ENCODE peak calls at places on chromosome 2, in five cellular contexts. D is adrenal gland, N is fibroblast of lung, W is GM23248, U is cardiac muscle cell. F is an unnamed sample.

GRCh38 chr2:167820488-167820887 is 426.9 kb downstream of the STK39 start:
- DNase-seq in D (no peak), N (no peak), W (no peak), U (no peak), F (no peak)

GRCh38 chr2:23549051-23549450 is 164.1 kb downstream of the KLHL29 start:
- DNase-seq in D (no peak), N (peak; percentile 27), W (peak; percentile 20), U (peak; percentile 11), F (no peak)

GRCh38 chr2:159157361-159158045 is 129.0 kb downstream of the WDSUB1 start:
- DNase-seq in D (no peak), N (no peak), W (no peak), U (no peak), F (no peak)

GRCh38 chr2:3768960-3769765 is 65.8 kb downstream of the DCDC2C start:
- DNase-seq in D (no peak), N (no peak), W (no peak), U (no peak), F (no peak)

GRCh38 chr2:145617906-145618305 is 1098.0 kb upstream of the ZEB2 start:
- DNase-seq in D (no peak), N (peak; percentile 71), W (peak; percentile 80), U (no peak), F (no peak)

GRCh38 chr2:10344105-10345066 is 41.7 kb downstream of the HPCAL1 start:
- DNase-seq in D (no peak), N (peak; percentile 36), W (peak; percentile 26), U (no peak), F (no peak)

GRCh38 chr2:2324565-2325101 is 6.4 kb downstream of the MYT1L start:
- DNase-seq in D (no peak), N (no peak), W (no peak), U (peak; percentile 2), F (no peak)

GRCh38 chr2:86621290-86621943 is 2.2 kb downstream of the RNF103 start:
- DNase-seq in D (no peak), N (peak; percentile 23), W (peak; percentile 39), U (no peak), F (no peak)

GRCh38 chr2:126315840-126316239 is 340.1 kb upstream of the GYPC start:
- DNase-seq in D (no peak), N (no peak), W (peak; percentile 1), U (no peak), F (no peak)

GRCh38 chr2:143254108-143254507 is 124.9 kb downstream of the ARHGAP15 start:
- DNase-seq in D (no peak), N (no peak), W (no peak), U (no peak), F (no peak)

GRCh38 chr2:60957224-60957623 is 60.3 kb upstream of the PEX13 start:
- DNase-seq in D (no peak), N (no peak), W (no peak), U (no peak), F (no peak)

GRCh38 chr2:42102606-42103450 is 55.0 kb downstream of the PKDCC start:
- DNase-seq in D (peak; percentile 47), N (peak; percentile 60), W (no peak), U (peak; percentile 90), F (peak; percentile 67)

GRCh38 chr2:236472711-236473495 is 96.7 kb upstream of the ACKR3 start:
- DNase-seq in D (no peak), N (no peak), W (no peak), U (no peak), F (no peak)

GRCh38 chr2:71538656-71539265 is 85.4 kb downstream of the DYSF start:
- DNase-seq in D (no peak), N (no peak), W (no peak), U (no peak), F (no peak)

GRCh38 chr2:206716607-206717006 is 1.6 kb downstream of the DYTN start:
- DNase-seq in D (no peak), N (no peak), W (no peak), U (no peak), F (no peak)

GRCh38 chr2:19649107-19649506 is 252.7 kb downstream of the TTC32 start:
- DNase-seq in D (no peak), N (peak; percentile 79), W (peak; percentile 66), U (no peak), F (no peak)

GRCh38 chr2:205617905-205618304 is 64.4 kb upstream of the NRP2 start:
- DNase-seq in D (no peak), N (no peak), W (no peak), U (no peak), F (no peak)

GRCh38 chr2:223925106-223925505 is 20.0 kb downstream of the WDFY1 start:
- DNase-seq in D (no peak), N (no peak), W (peak; percentile 39), U (no peak), F (no peak)

GRCh38 chr2:12399244-12399643 is 317.5 kb upstream of the TRIB2 start:
- DNase-seq in D (no peak), N (no peak), W (no peak), U (peak; percentile 50), F (no peak)

DNA sequence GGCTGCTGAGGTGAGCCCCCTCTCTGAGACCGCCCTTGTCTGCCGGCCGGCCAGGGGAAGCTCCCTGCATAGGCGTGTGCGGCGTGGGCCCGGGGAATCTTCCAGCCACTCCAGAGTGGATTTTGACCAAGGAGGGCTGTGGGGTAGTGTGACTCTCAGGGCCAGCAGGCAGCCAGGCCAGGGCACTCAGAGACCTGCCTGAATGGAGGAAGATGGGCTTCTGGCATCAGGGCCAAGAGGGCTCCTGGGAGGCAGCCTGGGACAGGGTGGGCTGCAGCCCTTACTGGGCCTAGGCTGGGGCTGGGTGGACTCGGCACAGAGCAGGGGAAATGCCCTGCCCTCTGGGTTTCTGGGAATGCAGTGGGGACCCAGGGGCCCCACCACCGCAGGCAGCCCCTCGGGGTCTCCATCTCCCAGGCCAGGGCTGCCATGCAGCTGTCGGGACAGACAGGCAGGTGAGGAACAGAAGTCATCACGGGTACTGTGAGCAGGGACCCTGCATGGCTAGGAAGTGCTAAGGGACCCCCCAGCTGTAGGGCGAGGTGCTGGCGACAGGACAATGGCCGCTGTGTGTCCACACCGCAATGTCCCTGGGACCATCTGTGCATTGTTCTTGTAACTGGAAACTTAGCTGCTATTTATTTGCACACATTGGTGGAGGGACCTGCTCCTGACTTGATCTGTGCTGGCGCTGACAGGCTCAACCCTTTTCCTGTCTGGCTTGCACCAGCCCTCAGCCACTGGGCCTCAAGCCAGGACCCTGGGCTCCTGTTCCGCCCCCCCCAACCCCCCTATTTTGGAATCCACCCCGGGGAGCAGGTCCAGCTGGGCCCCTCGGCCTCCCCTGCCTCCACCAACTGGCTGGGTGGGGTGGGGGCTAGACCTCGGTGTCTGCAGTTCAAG is 4.1 kb downstream of the PDCD1 start:
- DNase-seq in D (no peak), N (no peak), W (no peak), U (no peak), F (peak; percentile 56)
- H3K4me1 ChIP-seq in D (no peaks in the 10 kb centered on the region), N (peaks cover 2% of the 10 kb centered on the region), W (peaks cover 5% of the 10 kb centered on the region), U (no peaks in the 10 kb centered on the region), F (peaks cover 23% of the 10 kb centered on the region)

GRCh38 chr2:98102878-98103277 is 15.9 kb downstream of the VWA3B start:
- DNase-seq in D (no peak), N (no peak), W (no peak), U (no peak), F (no peak)

DNA sequence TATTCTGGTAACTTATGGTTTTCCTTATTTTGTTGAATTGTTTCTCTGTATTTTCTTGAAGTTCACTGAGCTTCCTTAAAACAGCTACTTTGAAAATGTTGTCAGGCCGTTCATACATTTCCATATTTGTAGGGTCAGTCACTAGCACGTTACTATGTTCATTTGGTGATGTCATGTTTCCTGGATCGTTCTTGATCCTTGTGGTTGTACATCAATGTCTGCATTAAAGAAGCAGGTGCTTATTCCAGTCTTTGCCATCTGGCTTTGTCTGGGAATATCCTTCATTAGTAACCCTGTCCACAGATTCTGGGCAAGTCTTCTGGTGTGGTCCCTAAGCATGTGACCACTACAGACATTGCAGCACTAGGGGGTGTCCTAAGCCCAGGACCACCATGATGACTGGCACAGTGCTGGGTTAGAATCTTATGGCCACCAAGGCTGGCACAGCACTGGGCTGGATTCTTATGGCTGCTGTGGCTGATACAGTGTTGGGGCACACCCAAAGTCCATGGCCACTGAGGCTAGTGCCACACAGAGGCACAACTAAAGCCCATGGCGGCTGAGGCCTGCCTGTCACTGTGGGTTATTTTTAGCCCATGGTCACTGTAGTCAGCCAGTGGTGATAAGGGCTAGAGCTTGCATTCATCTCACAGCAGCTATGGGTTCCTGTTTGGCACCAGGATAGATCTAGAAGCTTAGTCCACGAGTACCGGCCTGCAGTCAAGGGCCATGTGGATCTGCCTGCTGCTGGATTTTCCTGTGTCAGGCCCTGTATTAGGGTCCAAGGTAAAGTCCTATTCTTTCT is 13.2 kb downstream of the VWA3B start:
- DNase-seq in D (no peak), N (peak; percentile 1), W (no peak), U (no peak), F (no peak)
- H3K9me3 ChIP-seq in D (no peaks in the 10 kb centered on the region), N (no peaks in the 10 kb centered on the region), W (no peaks in the 10 kb centered on the region), U (peaks cover 5% of the 10 kb centered on the region), F (peaks cover 28% of the 10 kb centered on the region)

DNA sequence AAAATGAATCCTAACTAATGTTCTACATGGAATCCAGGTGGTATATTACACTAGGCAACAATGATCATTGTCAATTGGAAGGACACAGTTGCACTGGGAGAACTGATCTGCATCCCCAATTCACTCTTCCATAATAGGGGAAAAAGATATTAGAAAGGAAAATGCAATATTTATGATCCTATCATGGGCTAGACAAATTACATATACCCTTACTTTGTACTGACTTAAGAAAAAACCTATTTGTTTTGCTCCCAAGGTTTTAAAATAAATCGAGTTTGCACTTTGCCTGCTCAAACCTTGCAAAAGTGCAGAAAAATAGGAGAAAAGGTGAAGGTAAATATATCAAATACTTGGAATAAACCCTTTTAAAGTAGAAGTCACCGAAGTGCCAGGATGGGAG is 11.0 kb upstream of the PAX3 start:
- DNase-seq in D (no peak), N (no peak), W (no peak), U (no peak), F (no peak)
- H3K4me3 ChIP-seq in D (no peak overlapping the region), N (no peak overlapping the region), W (no peak overlapping the region), U (no peak overlapping the region), F (no peak overlapping the region)

GRCh38 chr2:98505991-98506664 is 61.5 kb downstream of the INPP4A start:
- DNase-seq in D (peak; percentile 10), N (no peak), W (peak; percentile 66), U (no peak), F (no peak)

GRCh38 chr2:98507461-98507860 is 62.8 kb downstream of the INPP4A start:
- DNase-seq in D (no peak), N (no peak), W (no peak), U (no peak), F (no peak)

GRCh38 chr2:98508690-98509054 is 64.0 kb downstream of the INPP4A start:
- DNase-seq in D (no peak), N (peak; percentile 76), W (no peak), U (no peak), F (peak; percentile 35)

GRCh38 chr2:98509542-98510321 is 65.1 kb downstream of the INPP4A start:
- DNase-seq in D (peak; percentile 7), N (no peak), W (no peak), U (no peak), F (no peak)

DNA sequence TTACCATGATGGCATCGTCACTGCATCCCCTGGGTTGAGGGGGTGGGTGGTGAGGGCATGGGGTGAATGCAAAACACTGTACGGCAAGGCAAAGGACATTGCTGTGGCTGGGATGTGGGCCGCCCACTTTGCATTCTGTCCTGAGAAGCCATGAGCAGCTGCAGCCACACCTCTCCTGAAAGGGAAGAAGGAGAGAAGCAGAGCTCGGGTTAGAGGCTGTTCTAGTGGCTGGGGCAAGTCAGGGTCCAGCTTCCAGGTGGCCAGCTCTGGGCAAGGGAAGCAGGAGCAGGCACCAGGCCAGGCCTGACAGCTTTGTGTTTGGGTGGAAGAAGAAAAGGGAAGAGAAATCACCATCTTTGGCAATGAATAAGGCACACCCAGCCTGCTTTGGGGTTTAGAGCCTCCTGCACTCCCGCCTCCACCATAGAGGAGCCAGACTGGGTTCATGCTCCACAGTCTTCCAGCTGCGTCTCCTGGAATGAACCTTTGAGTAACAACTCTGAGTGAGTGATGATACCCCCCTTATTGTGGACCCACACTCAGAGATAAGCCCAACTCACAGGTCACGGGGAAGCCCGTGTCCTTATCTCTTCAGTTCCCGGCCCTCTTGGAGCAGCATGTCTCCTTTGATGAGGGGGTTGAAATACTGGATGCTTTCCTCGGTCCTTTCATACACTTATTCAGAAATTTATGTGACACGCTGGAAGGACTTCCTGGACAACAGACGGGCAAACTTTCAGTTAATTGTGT is 63.5 kb downstream of the INPP4A start:
- DNase-seq in D (peak; percentile 50), N (peak; percentile 39), W (no peak), U (peak; percentile 86), F (peak; percentile 68)
- H3K4me1 ChIP-seq in D (peaks cover 30% of the 10 kb centered on the region), N (no peaks in the 10 kb centered on the region), W (peaks cover 23% of the 10 kb centered on the region), U (peaks cover 34% of the 10 kb centered on the region), F (peaks cover 35% of the 10 kb centered on the region)